ENCODE peak calls at places on chromosomes 6 and 20, in four cellular contexts. R is fibroblast of the aortic adventitia, B is GM06990, E is cardiac muscle cell. G is an unnamed sample.

GRCh38 chr6:90110971-90111370 is 185.7 kb downstream of the BACH2 start:
- DNase-seq in B (no peak), E (no peak), R (no peak), G (no peak)

GRCh38 chr6:95614094-95614493 is 36.8 kb downstream of the MANEA start:
- DNase-seq in R (no peak), B (no peak), E (peak), G (no peak)

GRCh38 chr20:11091496-11091895 is 417.7 kb upstream of the JAG1 start:
- DNase-seq in B (no peak), R (peak), E (peak), G (no peak)

GRCh38 chr20:19750207-19750606 is 7.9 kb upstream of the RIN2 start:
- DNase-seq in R (no peak), E (no peak), B (no peak), G (no peak)

GRCh38 chr20:9458075-9458818 is 56.1 kb upstream of the LAMP5 start:
- DNase-seq in B (no peak), E (peak), R (no peak), G (peak)

GRCh38 chr20:50120935-50121693 is 8.2 kb upstream of the UBE2V1 start:
- DNase-seq in E (peak), R (peak), B (no peak), G (peak)

GRCh38 chr6:113512581-113512980 is 344.6 kb upstream of the MARCKS start:
- DNase-seq in E (no peak), R (no peak), B (no peak), G (no peak)

GRCh38 chr6:68343901-68344300 is 291.2 kb upstream of the ADGRB3 start:
- DNase-seq in E (peak), R (peak), B (no peak), G (peak)

GRCh38 chr20:60046011-60046413 is 87.8 kb downstream of the CDH26 start:
- DNase-seq in R (peak), E (no peak), B (no peak), G (no peak)

GRCh38 chr6:39102024-39102820 is 12.8 kb downstream of the SAYSD1 start:
- DNase-seq in R (peak), E (peak), B (peak), G (peak)

GRCh38 chr6:69422474-69422873 is 374.3 kb downstream of the LMBRD1 start:
- DNase-seq in B (no peak), E (no peak), R (no peak), G (no peak)

GRCh38 chr20:4233520-4233919 is 218.2 kb upstream of the RNF24 start:
- DNase-seq in B (no peak), E (no peak), R (no peak), G (peak)

GRCh38 chr6:90375681-90376439 is 79.2 kb upstream of the BACH2 start:
- DNase-seq in E (peak), B (no peak), R (peak), G (no peak)

GRCh38 chr20:4065405-4065841 is 50.1 kb upstream of the RNF24 start:
- DNase-seq in R (peak), B (no peak), E (peak), G (no peak)

GRCh38 chr6:31400467-31401289 is 2.7 kb upstream of the MICA start:
- DNase-seq in R (peak), B (peak), E (peak), G (peak)

GRCh38 chr20:47681977-47682812 is 103.1 kb downstream of the SULF2 start:
- DNase-seq in E (peak), B (no peak), R (peak), G (no peak)

GRCh38 chr6:31351734-31352496 is 5.1 kb downstream of the HLA-B start:
- DNase-seq in R (no peak), E (no peak), B (peak), G (peak)

GRCh38 chr6:87705070-87705691 is 3.1 kb upstream of the AKIRIN2 start:
- DNase-seq in E (no peak), B (peak), R (peak), G (peak)

GRCh38 chr6:6699741-6700367 is 111.3 kb downstream of the LY86 start:
- DNase-seq in R (peak), B (no peak), E (peak), G (no peak)

GRCh38 chr6:22471746-22472145 is 97.6 kb upstream of the HDGFL1 start:
- DNase-seq in B (peak), E (no peak), R (no peak), G (no peak)

GRCh38 chr6:22467645-22468044 is 101.7 kb upstream of the HDGFL1 start:
- DNase-seq in R (no peak), B (no peak), E (no peak), G (no peak)

GRCh38 chr6:22468566-22468965 is 100.8 kb upstream of the HDGFL1 start:
- DNase-seq in E (no peak), R (peak), B (no peak), G (no peak)

GRCh38 chr6:22471369-22471690 is 98.0 kb upstream of the HDGFL1 start:
- DNase-seq in E (no peak), R (no peak), B (no peak), G (no peak)

DNA sequence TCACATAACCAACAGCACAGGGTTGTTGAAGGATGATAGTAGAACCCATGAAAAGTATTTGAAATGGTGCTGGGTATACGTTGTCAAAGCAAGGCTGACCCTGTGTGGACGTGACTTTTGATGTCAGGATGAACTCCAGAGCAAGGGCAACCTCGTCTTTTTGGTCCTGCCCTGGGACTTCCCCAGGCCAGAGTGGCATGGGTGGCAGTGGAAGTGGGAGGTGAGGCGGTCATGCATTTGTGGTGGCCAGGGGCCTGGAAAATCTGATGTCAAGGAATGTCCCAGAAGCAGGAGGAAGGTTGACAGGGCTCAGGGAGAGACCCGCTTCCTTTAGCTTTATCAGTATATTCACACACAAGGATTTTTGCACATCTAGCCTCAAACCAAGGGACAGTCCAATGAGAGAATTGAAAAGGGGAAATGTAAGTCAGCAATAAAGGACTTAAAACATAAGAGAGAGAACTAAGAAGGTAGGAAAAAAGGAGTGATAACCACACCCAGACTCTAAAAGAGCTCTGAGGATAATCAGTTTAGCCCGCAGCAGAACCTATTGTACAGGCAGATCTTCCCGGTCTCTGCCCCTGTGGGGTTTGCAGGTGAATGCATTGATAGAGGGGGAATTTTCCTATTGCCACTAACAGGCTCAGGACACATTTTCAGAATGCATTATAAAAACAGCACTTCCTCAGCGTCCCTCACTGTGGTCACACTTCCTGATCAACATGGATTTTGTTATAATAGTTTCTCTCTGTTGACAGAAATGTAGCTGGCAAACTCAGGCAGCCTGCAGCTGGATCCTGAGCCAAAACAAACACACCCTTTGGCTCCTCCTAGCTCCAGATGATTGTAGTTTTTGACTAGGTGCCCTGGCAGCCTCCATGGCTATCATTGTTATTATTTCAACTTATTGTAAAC is 98.7 kb upstream of the HDGFL1 start:
- DNase-seq in E (peak), R (peak), B (peak), G (peak)
- TF ChIP-seq CTCF in E (peak), R (peak), B (no peak), G (peak)

DNA sequence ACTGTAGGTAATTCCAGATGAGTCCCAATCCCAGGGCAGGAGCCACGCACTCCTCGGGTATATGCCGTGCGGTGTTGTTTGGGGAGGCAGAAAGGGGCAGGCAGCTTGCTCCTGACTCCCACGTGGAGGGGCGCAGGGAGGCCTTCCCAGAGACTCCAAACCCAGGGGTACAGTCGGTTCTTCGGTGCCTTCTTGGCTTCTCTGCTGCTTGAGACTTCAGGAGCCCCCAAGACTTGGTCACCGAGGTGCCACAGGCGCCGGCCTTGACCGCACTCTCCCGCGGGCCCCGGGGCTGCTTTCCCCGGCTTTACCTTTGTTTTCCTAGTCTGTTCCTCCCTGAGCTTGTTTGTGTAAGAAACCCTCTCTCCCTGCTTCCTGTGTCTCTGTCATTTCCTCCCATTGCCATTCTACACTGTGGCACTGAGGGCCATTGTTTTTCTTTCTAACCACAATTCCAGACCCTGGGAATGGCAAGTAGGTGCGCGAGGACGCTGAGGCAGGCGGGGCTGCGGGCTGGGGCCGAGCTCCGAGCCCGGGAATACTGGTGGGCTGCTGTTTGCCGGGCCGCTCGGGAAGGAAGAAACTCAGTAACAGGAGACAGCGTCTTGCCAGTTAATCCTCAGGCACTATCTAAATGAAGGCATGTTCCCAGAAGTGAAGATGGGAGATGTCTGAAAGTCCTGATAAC is 215.6 kb upstream of the HEY2 start:
- DNase-seq in R (no peak), E (peak), B (no peak), G (no peak)
- H3K4me3 ChIP-seq in R (no peak), E (no peak), B (no peak), G (no peak)

GRCh38 chr6:129369737-129370136 is 340.2 kb downstream of the ARHGAP18 start:
- DNase-seq in E (no peak), R (no peak), B (no peak), G (no peak)

GRCh38 chr6:129368970-129369369 is 341.0 kb downstream of the ARHGAP18 start:
- DNase-seq in B (no peak), R (no peak), E (peak), G (no peak)

GRCh38 chr6:129370268-129370916 is 339.6 kb downstream of the ARHGAP18 start:
- DNase-seq in B (no peak), E (peak), R (peak), G (peak)

GRCh38 chr6:129364767-129365166 is 345.2 kb downstream of the ARHGAP18 start:
- DNase-seq in E (no peak), B (no peak), R (no peak), G (no peak)

DNA sequence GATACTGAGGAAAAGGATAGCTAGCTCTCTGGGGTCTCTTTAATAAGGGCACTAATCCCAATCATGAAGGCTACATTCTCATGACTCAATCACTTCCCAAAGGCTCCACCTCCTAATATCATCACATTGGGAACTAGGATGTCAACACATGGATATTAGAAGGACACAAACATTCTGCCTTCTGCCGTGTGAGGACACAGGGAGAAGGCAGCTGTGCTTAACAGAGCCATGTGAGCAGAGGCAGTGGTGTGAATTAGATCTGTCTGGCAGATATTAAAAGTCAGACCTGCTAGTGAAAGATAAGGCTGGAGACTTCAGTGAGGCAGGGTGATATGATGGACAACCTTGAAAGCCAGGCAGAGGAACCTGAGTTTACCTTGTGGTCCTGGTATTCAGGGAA is 341.9 kb downstream of the ARHGAP18 start:
- DNase-seq in R (no peak), B (no peak), E (no peak), G (no peak)
- TF ChIP-seq CTCF in R (no peak), B (no peak), E (no peak), G (no peak)

DNA sequence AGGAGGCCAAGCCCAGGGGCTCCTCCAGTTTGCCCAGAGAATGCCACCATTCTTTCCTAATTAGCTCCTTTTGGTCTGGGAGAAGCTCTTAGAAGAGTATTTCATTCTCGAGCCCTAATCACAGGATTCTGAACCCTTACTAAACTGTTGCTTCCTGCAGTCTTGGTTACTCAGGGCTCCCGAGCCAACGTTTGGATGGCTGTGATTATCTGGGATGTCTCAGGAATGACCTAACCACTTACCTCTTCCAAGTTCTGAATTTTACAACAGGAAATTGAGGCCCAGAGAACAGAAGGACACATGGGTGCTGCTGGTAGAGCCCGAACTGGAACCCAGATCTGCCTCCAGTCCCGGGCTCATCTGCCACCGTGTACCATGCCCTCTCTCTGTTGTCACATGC is 22.2 kb upstream of the PNPLA1 start:
- DNase-seq in B (no peak), R (peak), E (peak), G (no peak)
- H3K4me3 ChIP-seq in B (no peak), R (no peak), E (no peak), G (no peak)

DNA sequence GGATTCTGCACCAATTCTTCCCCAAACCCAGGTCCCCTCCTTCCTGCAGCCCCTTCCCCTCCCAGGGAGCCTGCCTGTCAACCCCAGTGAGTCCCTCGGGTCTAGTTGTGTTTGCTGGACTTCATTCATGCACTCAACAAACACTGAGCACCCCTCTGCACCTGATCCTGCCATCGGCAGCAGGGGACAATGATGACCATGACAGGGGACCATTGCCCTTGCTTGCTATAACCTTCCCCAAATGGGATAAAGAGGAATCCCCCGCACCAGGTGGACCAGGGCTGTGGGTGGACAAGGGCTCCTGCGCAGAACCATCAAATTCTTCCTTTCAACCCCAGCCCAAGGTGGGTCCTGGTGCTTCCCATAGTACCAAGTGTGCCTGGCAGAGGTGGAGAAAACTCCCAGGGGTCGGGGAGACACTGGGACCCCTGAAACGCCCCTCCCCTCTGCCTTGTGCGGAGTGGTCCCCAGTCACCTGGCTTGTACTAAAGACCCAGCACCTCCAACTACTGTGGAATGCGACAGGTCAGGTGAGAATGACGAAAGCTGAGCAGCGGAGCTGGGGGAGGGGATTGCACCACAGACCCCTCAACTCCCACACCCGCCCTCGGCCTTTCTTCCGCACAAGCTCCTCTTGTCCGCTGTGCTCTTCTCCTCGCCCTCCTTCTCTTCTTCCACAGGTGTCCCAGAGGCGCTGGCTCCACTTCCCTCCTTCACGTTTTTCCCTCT is 119.9 kb upstream of the ZNF217 start:
- DNase-seq in R (no peak), E (no peak), B (no peak), G (no peak)
- TF ChIP-seq CTCF in R (no peak), E (no peak), B (no peak), G (no peak)

GRCh38 chr20:62928246-62928939 is 2.1 kb upstream of the DIDO1 start:
- DNase-seq in B (no peak), R (no peak), E (no peak), G (peak)
- H3K4me3 ChIP-seq in B (peak), R (peak), E (peak), G (peak)

GRCh38 chr6:149190228-149190831 is 127.2 kb upstream of the TAB2 start:
- DNase-seq in E (peak), R (peak), B (no peak), G (peak)
- TF ChIP-seq CTCF in E (no peak), R (no peak), B (peak), G (peak)

DNA sequence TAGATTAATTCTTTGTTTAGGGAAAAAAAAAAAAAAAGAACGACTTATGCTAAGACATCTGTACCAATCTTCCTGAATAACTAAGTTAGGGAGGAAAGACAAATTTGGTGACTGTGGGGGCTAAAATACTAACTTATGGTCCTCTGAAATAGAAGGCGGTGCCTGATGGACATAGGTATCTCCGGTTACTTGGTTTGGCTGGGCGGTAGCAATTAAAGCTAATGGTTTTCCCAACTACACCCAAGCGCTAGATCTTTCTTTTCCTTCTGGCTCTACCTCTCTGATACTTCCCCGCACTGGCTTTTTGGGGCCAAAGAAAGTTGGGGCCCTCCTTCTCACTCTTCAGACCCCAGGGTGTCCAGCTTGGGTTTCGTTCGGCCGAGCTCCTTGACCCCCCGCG is 1.0 kb upstream of the RBM24 start:
- DNase-seq in R (no peak), B (no peak), E (no peak), G (no peak)
- H3K4me3 ChIP-seq in R (no peak), B (no peak), E (peak), G (no peak)

GRCh38 chr6:106087548-106088325 is 1.6 kb downstream of the PRDM1 start:
- DNase-seq in B (no peak), R (peak), E (peak), G (no peak)

GRCh38 chr6:106085687-106085983 is 501 bp upstream of the PRDM1 start:
- DNase-seq in R (no peak), B (no peak), E (no peak), G (no peak)

GRCh38 chr6:106084973-106085686 is 1.0 kb upstream of the PRDM1 start:
- DNase-seq in B (no peak), E (no peak), R (no peak), G (no peak)

GRCh38 chr6:106084106-106084963 is 1.8 kb upstream of the PRDM1 start:
- DNase-seq in R (peak), B (peak), E (peak), G (peak)

GRCh38 chr6:106085984-106086832 is at the start of gene PRDM1:
- DNase-seq in E (peak), B (peak), R (peak), G (peak)
- TF ChIP-seq CTCF in E (no peak), B (peak), R (peak), G (peak)

DNA sequence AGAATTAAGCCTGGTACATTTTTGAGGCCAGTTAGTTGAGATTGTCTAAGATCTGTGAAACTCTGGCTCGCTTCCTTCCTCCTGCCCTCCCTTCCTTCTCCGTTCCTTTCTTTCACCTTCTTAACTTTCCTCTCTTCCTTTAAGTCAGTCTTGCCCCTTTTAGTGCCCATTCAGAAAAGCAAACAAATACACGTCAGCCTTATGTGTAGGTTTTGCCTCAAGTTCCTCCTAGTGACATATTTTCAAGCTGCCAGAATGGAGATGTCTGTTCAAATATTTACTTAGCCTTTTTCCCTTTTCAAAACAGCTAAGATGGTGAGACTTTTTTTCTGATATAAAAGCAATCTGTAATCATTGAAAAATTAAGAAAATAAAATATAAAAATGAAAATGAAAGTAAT is 178.4 kb downstream of the FARS2 start:
- DNase-seq in B (no peak), R (no peak), E (no peak), G (no peak)
- H3K4me3 ChIP-seq in B (no peak), R (no peak), E (no peak), G (no peak)